ENCODE peak calls at places on chromosomes 7 and 10, in five cellular contexts. One of them, this sample, is unnamed.

GRCh38 chr10:110867807-110868465 is 3.8 kb upstream of the PDCD4 start:
- DNase-seq in T-helper 1 cell: no peak
- DNase-seq in neural crest cell: no peak
- DNase-seq in activated naive CD8-positive, alpha-beta T cell treated with anti-CD3 and anti-CD28 coated beads, Interleukin-2, amount 50 U/mL, for 24 hours: no peak
- DNase-seq in adipocyte: peak
- DNase-seq in this sample: no peak

GRCh38 chr7:80145780-80146422 is 11.3 kb downstream of the GNAI1 start:
- DNase-seq in T-helper 1 cell: no peak
- DNase-seq in adipocyte: peak
- DNase-seq in activated naive CD8-positive, alpha-beta T cell treated with anti-CD3 and anti-CD28 coated beads, Interleukin-2, amount 50 U/mL, for 24 hours: no peak
- DNase-seq in neural crest cell: no peak
- DNase-seq in this sample: no peak

GRCh38 chr10:59375990-59376389 is 13.6 kb upstream of the FAM13C start:
- DNase-seq in activated naive CD8-positive, alpha-beta T cell treated with anti-CD3 and anti-CD28 coated beads, Interleukin-2, amount 50 U/mL, for 24 hours: no peak
- DNase-seq in neural crest cell: no peak
- DNase-seq in adipocyte: no peak
- DNase-seq in T-helper 1 cell: no peak
- DNase-seq in this sample: no peak

GRCh38 chr10:79060641-79061255 is 8.0 kb upstream of the ZMIZ1 start:
- DNase-seq in activated naive CD8-positive, alpha-beta T cell treated with anti-CD3 and anti-CD28 coated beads, Interleukin-2, amount 50 U/mL, for 24 hours: no peak
- DNase-seq in neural crest cell: no peak
- DNase-seq in adipocyte: no peak
- DNase-seq in T-helper 1 cell: no peak
- DNase-seq in this sample: peak

GRCh38 chr7:130963349-130963748 is 229.3 kb upstream of the KLF14 start:
- DNase-seq in neural crest cell: no peak
- DNase-seq in activated naive CD8-positive, alpha-beta T cell treated with anti-CD3 and anti-CD28 coated beads, Interleukin-2, amount 50 U/mL, for 24 hours: no peak
- DNase-seq in T-helper 1 cell: no peak
- DNase-seq in adipocyte: no peak
- DNase-seq in this sample: no peak

GRCh38 chr10:129045658-129046057 is 421.4 kb upstream of the MGMT start:
- DNase-seq in adipocyte: no peak
- DNase-seq in T-helper 1 cell: no peak
- DNase-seq in activated naive CD8-positive, alpha-beta T cell treated with anti-CD3 and anti-CD28 coated beads, Interleukin-2, amount 50 U/mL, for 24 hours: no peak
- DNase-seq in neural crest cell: no peak
- DNase-seq in this sample: no peak

GRCh38 chr10:118668228-118668952 is 72.9 kb upstream of the PRLHR start:
- DNase-seq in neural crest cell: no peak
- DNase-seq in activated naive CD8-positive, alpha-beta T cell treated with anti-CD3 and anti-CD28 coated beads, Interleukin-2, amount 50 U/mL, for 24 hours: no peak
- DNase-seq in T-helper 1 cell: no peak
- DNase-seq in adipocyte: no peak
- DNase-seq in this sample: no peak

GRCh38 chr7:36278767-36279171 is 110.9 kb upstream of the ANLN start:
- DNase-seq in neural crest cell: no peak
- DNase-seq in adipocyte: peak
- DNase-seq in T-helper 1 cell: no peak
- DNase-seq in activated naive CD8-positive, alpha-beta T cell treated with anti-CD3 and anti-CD28 coated beads, Interleukin-2, amount 50 U/mL, for 24 hours: no peak
- DNase-seq in this sample: no peak

GRCh38 chr7:138773176-138773575 is 24.6 kb upstream of the TMEM213 start:
- DNase-seq in activated naive CD8-positive, alpha-beta T cell treated with anti-CD3 and anti-CD28 coated beads, Interleukin-2, amount 50 U/mL, for 24 hours: no peak
- DNase-seq in T-helper 1 cell: no peak
- DNase-seq in adipocyte: no peak
- DNase-seq in neural crest cell: no peak
- DNase-seq in this sample: no peak

GRCh38 chr7:104664648-104665047 is 336.2 kb downstream of the LHFPL3 start:
- DNase-seq in T-helper 1 cell: no peak
- DNase-seq in neural crest cell: no peak
- DNase-seq in adipocyte: no peak
- DNase-seq in activated naive CD8-positive, alpha-beta T cell treated with anti-CD3 and anti-CD28 coated beads, Interleukin-2, amount 50 U/mL, for 24 hours: no peak
- DNase-seq in this sample: no peak

GRCh38 chr7:136845899-136846465 is 22.5 kb upstream of the CHRM2 start:
- DNase-seq in adipocyte: peak
- DNase-seq in neural crest cell: no peak
- DNase-seq in activated naive CD8-positive, alpha-beta T cell treated with anti-CD3 and anti-CD28 coated beads, Interleukin-2, amount 50 U/mL, for 24 hours: no peak
- DNase-seq in T-helper 1 cell: no peak
- DNase-seq in this sample: no peak

GRCh38 chr7:36001546-36001945 is 151.5 kb upstream of the EEPD1 start:
- DNase-seq in T-helper 1 cell: no peak
- DNase-seq in neural crest cell: no peak
- DNase-seq in adipocyte: no peak
- DNase-seq in activated naive CD8-positive, alpha-beta T cell treated with anti-CD3 and anti-CD28 coated beads, Interleukin-2, amount 50 U/mL, for 24 hours: no peak
- DNase-seq in this sample: no peak

GRCh38 chr10:72087392-72087968 is 871 bp downstream of the SPOCK2 start:
- DNase-seq in neural crest cell: no peak
- DNase-seq in T-helper 1 cell: peak
- DNase-seq in activated naive CD8-positive, alpha-beta T cell treated with anti-CD3 and anti-CD28 coated beads, Interleukin-2, amount 50 U/mL, for 24 hours: peak
- DNase-seq in adipocyte: no peak
- DNase-seq in this sample: no peak

GRCh38 chr7:1080251-1080917 is 7.5 kb upstream of the GPER1 start:
- DNase-seq in adipocyte: no peak
- DNase-seq in T-helper 1 cell: no peak
- DNase-seq in activated naive CD8-positive, alpha-beta T cell treated with anti-CD3 and anti-CD28 coated beads, Interleukin-2, amount 50 U/mL, for 24 hours: no peak
- DNase-seq in neural crest cell: peak
- DNase-seq in this sample: no peak

GRCh38 chr10:67884842-67885680 is 605 bp downstream of the SIRT1 start:
- DNase-seq in adipocyte: peak
- DNase-seq in neural crest cell: peak
- DNase-seq in activated naive CD8-positive, alpha-beta T cell treated with anti-CD3 and anti-CD28 coated beads, Interleukin-2, amount 50 U/mL, for 24 hours: peak
- DNase-seq in T-helper 1 cell: peak
- DNase-seq in this sample: peak

GRCh38 chr10:3867454-3868273 is 82.7 kb upstream of the KLF6 start:
- DNase-seq in neural crest cell: no peak
- DNase-seq in adipocyte: no peak
- DNase-seq in activated naive CD8-positive, alpha-beta T cell treated with anti-CD3 and anti-CD28 coated beads, Interleukin-2, amount 50 U/mL, for 24 hours: no peak
- DNase-seq in T-helper 1 cell: no peak
- DNase-seq in this sample: no peak

GRCh38 chr7:88759216-88759955 is at the start of gene ZNF804B:
- DNase-seq in neural crest cell: peak
- DNase-seq in activated naive CD8-positive, alpha-beta T cell treated with anti-CD3 and anti-CD28 coated beads, Interleukin-2, amount 50 U/mL, for 24 hours: peak
- DNase-seq in adipocyte: peak
- DNase-seq in T-helper 1 cell: no peak
- DNase-seq in this sample: peak

GRCh38 chr7:494261-494687 is 25.4 kb downstream of the PDGFA start:
- DNase-seq in adipocyte: no peak
- DNase-seq in neural crest cell: no peak
- DNase-seq in activated naive CD8-positive, alpha-beta T cell treated with anti-CD3 and anti-CD28 coated beads, Interleukin-2, amount 50 U/mL, for 24 hours: no peak
- DNase-seq in T-helper 1 cell: no peak
- DNase-seq in this sample: no peak

GRCh38 chr10:128144547-128144946 is 18.3 kb upstream of the MKI67 start:
- DNase-seq in adipocyte: no peak
- DNase-seq in activated naive CD8-positive, alpha-beta T cell treated with anti-CD3 and anti-CD28 coated beads, Interleukin-2, amount 50 U/mL, for 24 hours: no peak
- DNase-seq in neural crest cell: no peak
- DNase-seq in T-helper 1 cell: no peak
- DNase-seq in this sample: no peak

GRCh38 chr10:58967551-58968418 is 208.7 kb upstream of the PHYHIPL start:
- DNase-seq in adipocyte: no peak
- DNase-seq in activated naive CD8-positive, alpha-beta T cell treated with anti-CD3 and anti-CD28 coated beads, Interleukin-2, amount 50 U/mL, for 24 hours: no peak
- DNase-seq in T-helper 1 cell: no peak
- DNase-seq in neural crest cell: peak
- DNase-seq in this sample: no peak

GRCh38 chr7:55565693-55566092 is 6.6 kb downstream of the VOPP1 start:
- DNase-seq in T-helper 1 cell: no peak
- DNase-seq in activated naive CD8-positive, alpha-beta T cell treated with anti-CD3 and anti-CD28 coated beads, Interleukin-2, amount 50 U/mL, for 24 hours: no peak
- DNase-seq in neural crest cell: no peak
- DNase-seq in adipocyte: no peak
- DNase-seq in this sample: no peak

GRCh38 chr7:77409005-77409738 is 7.0 kb downstream of the GSAP start:
- DNase-seq in neural crest cell: no peak
- DNase-seq in activated naive CD8-positive, alpha-beta T cell treated with anti-CD3 and anti-CD28 coated beads, Interleukin-2, amount 50 U/mL, for 24 hours: no peak
- DNase-seq in T-helper 1 cell: no peak
- DNase-seq in adipocyte: peak
- DNase-seq in this sample: no peak

GRCh38 chr7:16695621-16696237 is 49.7 kb downstream of the BZW2 start:
- DNase-seq in activated naive CD8-positive, alpha-beta T cell treated with anti-CD3 and anti-CD28 coated beads, Interleukin-2, amount 50 U/mL, for 24 hours: no peak
- DNase-seq in neural crest cell: no peak
- DNase-seq in adipocyte: peak
- DNase-seq in T-helper 1 cell: no peak
- DNase-seq in this sample: no peak

GRCh38 chr10:89458289-89458688 is 43.9 kb downstream of the IFIT5 start:
- DNase-seq in T-helper 1 cell: no peak
- DNase-seq in activated naive CD8-positive, alpha-beta T cell treated with anti-CD3 and anti-CD28 coated beads, Interleukin-2, amount 50 U/mL, for 24 hours: no peak
- DNase-seq in adipocyte: peak
- DNase-seq in neural crest cell: no peak
- DNase-seq in this sample: no peak

GRCh38 chr7:137475966-137476365 is 132.4 kb upstream of the PTN start:
- DNase-seq in neural crest cell: no peak
- DNase-seq in activated naive CD8-positive, alpha-beta T cell treated with anti-CD3 and anti-CD28 coated beads, Interleukin-2, amount 50 U/mL, for 24 hours: no peak
- DNase-seq in adipocyte: no peak
- DNase-seq in T-helper 1 cell: no peak
- DNase-seq in this sample: no peak

GRCh38 chr7:117588352-117588794 is 108.5 kb downstream of the CFTR start:
- DNase-seq in T-helper 1 cell: no peak
- DNase-seq in neural crest cell: no peak
- DNase-seq in activated naive CD8-positive, alpha-beta T cell treated with anti-CD3 and anti-CD28 coated beads, Interleukin-2, amount 50 U/mL, for 24 hours: no peak
- DNase-seq in adipocyte: no peak
- DNase-seq in this sample: no peak